ENCODE peak calls at places on chromosomes 3 and 15, in eight cellular contexts. R, D, B, N, T, S, U and Q are unnamed samples.

GRCh38 chr15:66909381-66909890 is 156.0 kb upstream of the SMAD3 start:
- DNase-seq in R (no peak), D (no peak), B (no peak), N (no peak), T (no peak), S (no peak), U (no peak), Q (no peak)

GRCh38 chr3:78734048-78734637 is 1033.7 kb downstream of the ROBO1 start:
- DNase-seq in R (peak), D (no peak), B (no peak), N (no peak), T (no peak), S (no peak), U (no peak), Q (peak)

GRCh38 chr3:23094890-23095462 is 108.2 kb upstream of the UBE2E2 start:
- DNase-seq in R (no peak), D (no peak), B (no peak), N (peak), T (no peak), S (no peak), U (no peak), Q (peak)

GRCh38 chr3:11010406-11011165 is 18.0 kb downstream of the SLC6A1 start:
- DNase-seq in R (no peak), D (peak), B (no peak), N (no peak), T (no peak), S (peak), U (no peak), Q (no peak)

GRCh38 chr3:151439652-151440125 is 21.2 kb downstream of the IGSF10 start:
- DNase-seq in R (peak), D (peak), B (peak), N (peak), T (no peak), S (peak), U (peak), Q (peak)

GRCh38 chr3:135069406-135069805 is 274.3 kb downstream of the EPHB1 start:
- DNase-seq in R (no peak), D (no peak), B (no peak), N (no peak), T (no peak), S (no peak), U (no peak), Q (no peak)

GRCh38 chr3:154973851-154974250 is 106.3 kb upstream of the MME start:
- DNase-seq in R (no peak), D (no peak), B (no peak), N (no peak), T (no peak), S (no peak), U (no peak), Q (no peak)

GRCh38 chr3:15796771-15797599 is 794 bp downstream of the ANKRD28 start:
- DNase-seq in R (peak), D (peak), B (no peak), N (no peak), T (no peak), S (peak), U (no peak), Q (peak)

GRCh38 chr3:2810723-2811122 is 299.5 kb downstream of the IL5RA start:
- DNase-seq in R (no peak), D (no peak), B (no peak), N (peak), T (no peak), S (no peak), U (no peak), Q (peak)

GRCh38 chr15:89472785-89473256 is 23.6 kb downstream of the RHCG start:
- DNase-seq in R (no peak), D (peak), B (no peak), N (peak), T (peak), S (no peak), U (peak), Q (peak)

GRCh38 chr3:177514341-177515193 is 317.3 kb upstream of the TBL1XR1 start:
- DNase-seq in R (no peak), D (no peak), B (no peak), N (no peak), T (no peak), S (no peak), U (no peak), Q (no peak)

GRCh38 chr3:196163687-196164493 is 47.3 kb downstream of the ZDHHC19 start:
- DNase-seq in R (no peak), D (no peak), B (no peak), N (no peak), T (no peak), S (no peak), U (no peak), Q (peak)

GRCh38 chr3:24829011-24829581 is 334.4 kb upstream of the THRB start:
- DNase-seq in R (no peak), D (peak), B (no peak), N (peak), T (no peak), S (no peak), U (peak), Q (peak)

GRCh38 chr3:27392950-27393679 is 23.9 kb upstream of the NEK10 start:
- DNase-seq in R (no peak), D (no peak), B (no peak), N (no peak), T (no peak), S (no peak), U (no peak), Q (no peak)

GRCh38 chr3:107963581-107963980 is 127.2 kb downstream of the CD47 start:
- DNase-seq in R (no peak), D (no peak), B (no peak), N (no peak), T (no peak), S (no peak), U (no peak), Q (peak)

GRCh38 chr15:74878273-74878672 is 5.1 kb upstream of the SCAMP2 start:
- DNase-seq in R (no peak), D (no peak), B (no peak), N (no peak), T (no peak), S (no peak), U (no peak), Q (no peak)

GRCh38 chr3:153972862-153973261 is 148.3 kb upstream of the ARHGEF26 start:
- DNase-seq in R (no peak), D (no peak), B (no peak), N (no peak), T (no peak), S (no peak), U (no peak), Q (no peak)

GRCh38 chr3:177284383-177284881 is 87.2 kb upstream of the TBL1XR1 start:
- DNase-seq in R (peak), D (no peak), B (no peak), N (peak), T (peak), S (no peak), U (no peak), Q (peak)

GRCh38 chr3:19232566-19232965 is 84.3 kb downstream of the KCNH8 start:
- DNase-seq in R (no peak), D (no peak), B (no peak), N (no peak), T (no peak), S (no peak), U (no peak), Q (no peak)